ENCODE peak calls at places on chromosomes 11 and 22, in seven cellular contexts. P is DND-41, J is HCT116, H is neuronal stem cell, Y is astrocyte, N is fibroblast of lung, B is IMR-90. I is an unnamed sample.

GRCh38 chr11:125346565-125347260 is 149.4 kb downstream of the FEZ1 start:
- DNase-seq in J (no peak), Y (no peak), P (no peak), B (no peak), H (no peak), N (no peak), I (no peak)

GRCh38 chr11:66868726-66869291 is 11.9 kb downstream of the LRFN4 start:
- DNase-seq in J (peak; percentile 71), P (no peak), N (no peak), B (no peak), Y (no peak), H (peak; percentile 42), I (no peak)

GRCh38 chr11:117431436-117431835 is 103.8 kb downstream of the CEP164 start:
- DNase-seq in N (no peak), B (no peak), Y (no peak), J (no peak), P (no peak), H (no peak), I (no peak)

GRCh38 chr22:31647066-31647465 is 14.9 kb downstream of the PISD start:
- DNase-seq in N (no peak), H (no peak), B (no peak), Y (no peak), P (no peak), J (no peak), I (no peak)

GRCh38 chr11:119615003-119615878 is 113.8 kb downstream of the NECTIN1 start:
- DNase-seq in H (no peak), B (peak; percentile 90), Y (peak; percentile 83), J (peak; percentile 16), P (no peak), N (peak; percentile 68), I (peak; percentile 83)

GRCh38 chr11:101944896-101945295 is 28.6 kb upstream of the ANGPTL5 start:
- DNase-seq in B (no peak), Y (no peak), P (no peak), J (no peak), N (no peak), H (no peak), I (no peak)

GRCh38 chr11:130616578-130616977 is 168.1 kb downstream of the ADAMTS15 start:
- DNase-seq in N (no peak), J (no peak), H (no peak), Y (no peak), B (no peak), P (no peak), I (no peak)

GRCh38 chr11:130918081-130918480 is 1.8 kb upstream of the SNX19 start:
- DNase-seq in P (no peak), B (no peak), N (no peak), H (no peak), Y (no peak), J (no peak), I (no peak)

GRCh38 chr11:127392575-127392974 is 392.0 kb upstream of the KIRREL3 start:
- DNase-seq in J (no peak), Y (no peak), B (no peak), H (no peak), N (no peak), P (no peak), I (no peak)

GRCh38 chr11:48141475-48142100 is 75.0 kb upstream of the OR4B1 start:
- DNase-seq in J (no peak), Y (peak; percentile 29), P (no peak), H (no peak), N (no peak), B (no peak), I (peak; percentile 81)

GRCh38 chr11:128026596-128026995 is 560.8 kb downstream of the ETS1 start:
- DNase-seq in H (no peak), N (peak; percentile 94), Y (peak; percentile 96), J (no peak), B (peak; percentile 98), P (no peak), I (peak; percentile 99)

GRCh38 chr11:94910779-94911178 is 62.6 kb downstream of the CWC15 start:
- DNase-seq in N (peak; percentile 61), J (no peak), B (peak; percentile 88), H (no peak), P (no peak), Y (peak; percentile 69), I (peak; percentile 88)

GRCh38 chr11:61918251-61919112 is 1.1 kb upstream of the RAB3IL1 start:
- DNase-seq in Y (no peak), P (no peak), H (no peak), B (no peak), J (no peak), N (peak; percentile 15), I (no peak)

GRCh38 chr11:59544869-59545178 is 33.5 kb downstream of the OR4D9 start:
- DNase-seq in Y (no peak), B (no peak), N (no peak), P (no peak), J (no peak), H (no peak), I (no peak)

GRCh38 chr11:3144296-3145205 is 20.6 kb downstream of the OSBPL5 start:
- DNase-seq in N (no peak), H (no peak), P (no peak), Y (no peak), B (no peak), J (no peak), I (no peak)

GRCh38 chr22:50085211-50085999 is at the start of gene MLC1:
- DNase-seq in Y (peak; percentile 83), N (peak; percentile 4), P (no peak), J (no peak), H (no peak), B (peak; percentile 25), I (no peak)

GRCh38 chr22:48261706-48262105 is 1499.3 kb downstream of the TBC1D22A start:
- DNase-seq in N (no peak), J (no peak), H (no peak), B (no peak), Y (no peak), P (no peak), I (no peak)

GRCh38 chr11:66700337-66700736 is 22.6 kb upstream of the RBM4B start:
- DNase-seq in Y (no peak), B (no peak), P (no peak), N (no peak), J (no peak), H (no peak), I (no peak)

GRCh38 chr11:8263769-8264410 is at the start of gene LMO1:
- DNase-seq in N (peak; percentile 76), J (peak; percentile 44), B (peak; percentile 62), H (peak; percentile 86), Y (peak; percentile 40), P (peak; percentile 71), I (peak; percentile 83)

GRCh38 chr22:46381142-46381541 is 45.6 kb downstream of the TRMU start:
- DNase-seq in J (no peak), H (no peak), N (no peak), Y (peak; percentile 13), P (no peak), B (peak; percentile 10), I (peak; percentile 44)

GRCh38 chr11:35820614-35821013 is 123.2 kb upstream of the LDLRAD3 start:
- DNase-seq in J (no peak), H (no peak), N (no peak), P (no peak), B (no peak), Y (no peak), I (no peak)

GRCh38 chr11:35826949-35827348 is 116.9 kb upstream of the LDLRAD3 start:
- DNase-seq in H (no peak), J (no peak), B (no peak), N (no peak), Y (no peak), P (no peak), I (no peak)

GRCh38 chr11:35823742-35824298 is 120.0 kb upstream of the LDLRAD3 start:
- DNase-seq in Y (no peak), N (no peak), B (no peak), H (no peak), J (no peak), P (no peak), I (no peak)

GRCh38 chr11:35822815-35823495 is 120.9 kb upstream of the LDLRAD3 start:
- DNase-seq in J (no peak), Y (no peak), B (peak; percentile 13), P (no peak), N (no peak), H (no peak), I (no peak)

GRCh38 chr11:35825386-35825785 is 118.5 kb upstream of the LDLRAD3 start:
- DNase-seq in J (no peak), Y (no peak), H (no peak), P (no peak), B (no peak), N (no peak), I (no peak)
- H3K27ac ChIP-seq in J (no peak overlapping the region), Y (no peak overlapping the region), H (no peak overlapping the region), P (no peak overlapping the region), B (no peak overlapping the region), N (no peak overlapping the region), I (no peak overlapping the region)

DNA sequence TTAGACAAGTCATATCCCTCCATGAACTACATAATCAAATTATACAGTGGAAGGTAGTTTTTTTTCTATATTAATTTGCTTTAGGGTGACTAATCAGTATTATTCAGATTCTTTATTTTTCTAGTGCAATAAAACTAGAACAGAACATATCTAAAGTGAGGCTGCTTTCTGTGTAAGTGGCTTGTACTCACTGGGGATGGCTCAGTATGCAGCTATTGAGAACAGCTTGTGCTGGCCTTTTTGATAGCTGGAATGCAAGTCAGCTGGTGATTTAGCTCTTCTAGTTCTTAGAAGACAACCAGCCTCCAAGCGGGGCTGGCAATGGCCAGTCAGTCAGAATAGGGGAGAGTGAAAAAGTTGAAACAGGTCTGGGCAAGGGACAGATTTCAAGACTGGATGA is 119.4 kb downstream of the BLID start:
- DNase-seq in H (no peak), P (no peak), Y (no peak), B (no peak), N (no peak), J (no peak), I (no peak)
- H3K4me2 ChIP-seq in H (no peak overlapping the region), P (no peak overlapping the region), Y (no peak overlapping the region), B (no peak overlapping the region), N (no peak overlapping the region), J (no peak overlapping the region), I (no peak overlapping the region)

DNA sequence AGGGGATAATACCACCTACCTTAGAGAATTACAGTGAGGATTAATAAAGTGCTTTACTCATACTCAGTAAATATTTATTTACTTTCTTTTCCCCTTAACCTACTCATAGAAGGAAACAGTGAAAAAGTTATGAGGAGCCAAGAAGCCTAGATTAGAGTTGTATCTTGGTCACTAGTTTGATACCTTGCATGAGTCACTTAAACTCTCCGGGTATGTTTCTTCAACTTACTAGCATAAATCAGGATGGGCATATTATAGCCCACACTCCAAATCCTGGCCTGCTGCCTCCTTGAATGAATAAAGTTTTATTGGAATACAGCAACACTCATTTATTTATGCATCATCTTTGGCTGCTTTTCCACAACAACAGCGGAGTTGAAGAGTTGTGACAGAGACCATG is 8.2 kb downstream of the FBXO3 start:
- DNase-seq in Y (no peak), J (no peak), N (no peak), P (no peak), B (no peak), H (no peak), I (no peak)
- H3K27ac ChIP-seq in Y (no peak overlapping the region), J (no peak overlapping the region), N (no peak overlapping the region), P (no peak overlapping the region), B (no peak overlapping the region), H (no peak overlapping the region), I (no peak overlapping the region)

DNA sequence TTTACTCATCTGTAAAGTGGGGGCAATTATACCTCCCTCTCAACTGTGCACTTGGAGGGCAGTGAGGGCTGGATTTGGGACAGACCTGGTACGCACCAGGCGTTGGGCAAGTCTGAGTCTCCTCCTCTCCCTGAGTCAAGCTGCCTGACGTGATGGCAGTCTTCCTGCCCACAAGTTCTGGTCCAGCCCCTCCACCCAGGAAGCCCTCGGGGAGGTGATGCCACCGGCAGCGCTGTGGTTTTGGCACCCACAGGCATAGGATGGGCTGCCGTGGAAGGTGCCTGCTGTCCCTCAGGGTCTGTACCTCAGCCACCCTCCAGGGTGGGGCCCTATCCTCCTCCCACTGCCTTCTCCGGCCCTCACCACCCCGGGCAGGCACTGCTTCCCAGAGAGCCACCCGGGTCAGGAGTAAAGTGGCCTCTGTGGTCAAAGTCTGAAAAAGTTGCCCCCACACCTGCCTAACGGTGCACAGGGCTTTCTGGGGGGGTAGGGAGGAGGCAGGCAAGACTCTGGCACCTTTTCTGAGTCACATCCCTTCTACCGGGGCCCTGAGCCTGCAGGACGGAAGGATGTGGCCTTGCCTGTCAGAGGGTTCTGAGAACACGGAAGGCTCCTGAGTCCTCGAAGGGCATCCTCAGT is 6.5 kb upstream of the APOBEC3H start:
- DNase-seq in J (no peak), B (no peak), P (peak; percentile 85), H (no peak), Y (no peak), N (no peak), I (peak; percentile 18)
- H3K4me2 ChIP-seq in J (no peak overlapping the region), B (no peak overlapping the region), P (no peak overlapping the region), H (no peak overlapping the region), Y (no peak overlapping the region), N (no peak overlapping the region), I (no peak overlapping the region)

I was measured in GM23248.